ENCODE peak calls at places on chromosomes 7 and 10, in five cellular contexts. U, L, D, V and K are unnamed samples.

GRCh38 chr10:79102056-79102874 is 33.5 kb downstream of the ZMIZ1 start:
- DNase-seq in U (peak), L (no peak), D (peak), V (no peak), K (no peak)

GRCh38 chr10:30384791-30385201 is 35.7 kb upstream of the MTPAP start:
- DNase-seq in U (no peak), L (no peak), D (no peak), V (peak), K (no peak)

GRCh38 chr7:72334733-72335132 is 77.4 kb downstream of the CALN1 start:
- DNase-seq in U (no peak), L (no peak), D (no peak), V (no peak), K (no peak)

GRCh38 chr7:157830331-157830730 is 493.5 kb downstream of the DNAJB6 start:
- DNase-seq in U (no peak), L (no peak), D (no peak), V (no peak), K (no peak)

GRCh38 chr10:88386878-88387773 is 196.0 kb downstream of the RNLS start:
- DNase-seq in U (peak), L (no peak), D (no peak), V (no peak), K (no peak)

GRCh38 chr10:101110856-101111523 is 20.1 kb upstream of the TLX1 start:
- DNase-seq in U (no peak), L (no peak), D (no peak), V (no peak), K (no peak)

GRCh38 chr10:132711618-132712051 is 74.3 kb downstream of the NKX6-2 start:
- DNase-seq in U (no peak), L (no peak), D (no peak), V (no peak), K (no peak)

GRCh38 chr7:149720372-149721083 is 52.9 kb downstream of the ZNF467 start:
- DNase-seq in U (no peak), L (no peak), D (peak), V (no peak), K (no peak)

GRCh38 chr7:127890726-127891125 is 140.5 kb downstream of the LRRC4 start:
- DNase-seq in U (no peak), L (no peak), D (no peak), V (peak), K (no peak)

GRCh38 chr10:110648743-110649651 is 4.9 kb downstream of the RBM20 start:
- DNase-seq in U (no peak), L (no peak), D (no peak), V (no peak), K (no peak)

GRCh38 chr10:4141471-4141870 is 356.5 kb upstream of the KLF6 start:
- DNase-seq in U (no peak), L (no peak), D (no peak), V (no peak), K (no peak)

GRCh38 chr7:3995187-3995586 is 686.9 kb upstream of the FOXK1 start:
- DNase-seq in U (no peak), L (no peak), D (no peak), V (no peak), K (no peak)

GRCh38 chr7:38179719-38180333 is 1.8 kb downstream of the STARD3NL start:
- DNase-seq in U (no peak), L (no peak), D (peak), V (no peak), K (no peak)

GRCh38 chr7:47461161-47461560 is 120.8 kb downstream of the TNS3 start:
- DNase-seq in U (no peak), L (no peak), D (no peak), V (no peak), K (no peak)

GRCh38 chr7:135599471-135599870 is 41.8 kb downstream of the NUP205 start:
- DNase-seq in U (no peak), L (no peak), D (no peak), V (no peak), K (no peak)

GRCh38 chr10:35056686-35057085 is 33.5 kb downstream of the CUL2 start:
- DNase-seq in U (no peak), L (no peak), D (no peak), V (no peak), K (no peak)

GRCh38 chr10:59757966-59758365 is 4.7 kb upstream of the MRLN start:
- DNase-seq in U (no peak), L (no peak), D (no peak), V (peak), K (no peak)

GRCh38 chr10:120630266-120630665 is 173.2 kb downstream of the PLPP4 start:
- DNase-seq in U (no peak), L (no peak), D (no peak), V (no peak), K (no peak)

GRCh38 chr7:128108641-128109423 is 77.6 kb upstream of the LRRC4 start:
- DNase-seq in U (no peak), L (no peak), D (no peak), V (no peak), K (no peak)

GRCh38 chr10:97222346-97222961 is 36.7 kb upstream of the SLIT1 start:
- DNase-seq in U (no peak), L (no peak), D (no peak), V (no peak), K (no peak)

GRCh38 chr10:80259405-80259871 is 30.0 kb downstream of the MAT1A start:
- DNase-seq in U (no peak), L (no peak), D (no peak), V (no peak), K (no peak)

GRCh38 chr7:92200791-92201190 is 21.8 kb upstream of the LRRD1 start:
- DNase-seq in U (no peak), L (no peak), D (no peak), V (no peak), K (no peak)

GRCh38 chr10:63628526-63629362 is 107.5 kb downstream of the REEP3 start:
- DNase-seq in U (peak), L (no peak), D (peak), V (no peak), K (peak)

GRCh38 chr10:73183882-73184281 is 16.0 kb downstream of the FAM149B1 start:
- DNase-seq in U (no peak), L (no peak), D (no peak), V (no peak), K (no peak)

GRCh38 chr7:98826400-98826799 is 43.4 kb downstream of the TMEM130 start:
- DNase-seq in U (no peak), L (no peak), D (no peak), V (no peak), K (no peak)

GRCh38 chr10:63644398-63645142 is 123.4 kb downstream of the REEP3 start:
- DNase-seq in U (no peak), L (no peak), D (no peak), V (no peak), K (no peak)

DNA sequence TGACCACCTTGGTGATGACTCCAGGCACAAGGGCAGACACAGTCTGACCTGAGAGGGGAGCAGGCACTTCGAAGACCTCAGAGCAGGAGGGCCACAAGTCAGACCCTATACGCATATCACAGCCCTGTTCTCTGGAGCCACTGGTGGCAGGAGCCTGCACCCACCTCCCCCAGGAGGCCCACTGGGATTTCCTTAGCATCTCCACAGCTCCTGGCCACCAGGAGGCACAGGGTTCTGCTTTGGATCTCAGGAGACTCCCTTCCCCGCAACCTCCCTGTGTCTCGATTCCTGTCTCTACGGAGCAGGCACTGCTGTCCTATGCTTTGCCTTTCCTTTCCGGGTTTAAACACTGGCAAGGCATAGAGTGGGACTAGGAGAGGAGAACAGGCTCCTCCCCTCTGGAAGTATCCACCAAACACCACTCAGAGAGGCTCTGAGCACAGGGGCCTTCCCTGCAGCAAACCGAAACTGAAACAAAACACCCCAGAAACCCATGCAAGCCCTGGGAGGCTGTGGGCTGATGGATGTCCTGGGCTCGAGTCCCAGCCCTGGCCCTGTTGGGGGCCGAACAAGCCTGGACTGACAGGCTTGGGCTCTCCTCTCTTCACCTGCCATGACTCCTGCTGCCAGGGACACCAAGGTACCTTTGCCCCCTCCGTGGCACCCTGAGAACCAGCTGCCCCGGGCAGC is 166.3 kb downstream of the NEURL1 start:
- DNase-seq in U (peak), L (no peak), D (peak), V (peak), K (peak)
- TF ChIP-seq CTCF in U (no peak), L (peak), D (no peak), V (no peak), K (no peak)

DNA sequence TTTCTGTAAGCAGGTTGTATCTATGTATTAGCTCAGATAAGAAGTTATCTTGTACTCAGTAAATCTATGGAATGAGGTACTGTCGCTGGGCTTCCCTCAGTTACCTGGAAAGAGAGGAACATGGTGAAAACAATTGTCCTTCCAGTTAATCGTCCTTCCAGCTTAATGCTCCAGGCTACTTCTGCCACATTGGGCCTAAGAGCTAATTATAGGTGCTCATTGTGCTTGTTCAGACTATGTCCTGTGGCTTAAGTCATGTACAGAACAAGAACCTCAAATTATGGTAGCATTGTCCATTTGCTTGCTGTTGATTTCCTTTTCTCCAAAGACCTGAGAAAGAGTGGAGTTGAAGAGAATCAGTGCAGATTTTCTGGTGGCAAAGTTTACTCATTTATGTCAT is 86.1 kb upstream of the MBL2 start:
- DNase-seq in U (no peak), L (no peak), D (no peak), V (no peak), K (no peak)
- H3K4me3 ChIP-seq in U (no peak), L (no peak), D (no peak), V (no peak), K (no peak)

GRCh38 chr7:156158213-156158612 is 345.9 kb upstream of the SHH start:
- DNase-seq in U (no peak), L (no peak), D (no peak), V (no peak), K (no peak)

GRCh38 chr7:156155988-156156733 is 343.9 kb upstream of the SHH start:
- DNase-seq in U (no peak), L (no peak), D (no peak), V (no peak), K (no peak)

GRCh38 chr7:156158693-156159092 is 346.4 kb upstream of the SHH start:
- DNase-seq in U (no peak), L (no peak), D (no peak), V (no peak), K (no peak)

GRCh38 chr7:156157409-156158012 is 345.2 kb upstream of the SHH start:
- DNase-seq in U (no peak), L (no peak), D (no peak), V (no peak), K (no peak)

DNA sequence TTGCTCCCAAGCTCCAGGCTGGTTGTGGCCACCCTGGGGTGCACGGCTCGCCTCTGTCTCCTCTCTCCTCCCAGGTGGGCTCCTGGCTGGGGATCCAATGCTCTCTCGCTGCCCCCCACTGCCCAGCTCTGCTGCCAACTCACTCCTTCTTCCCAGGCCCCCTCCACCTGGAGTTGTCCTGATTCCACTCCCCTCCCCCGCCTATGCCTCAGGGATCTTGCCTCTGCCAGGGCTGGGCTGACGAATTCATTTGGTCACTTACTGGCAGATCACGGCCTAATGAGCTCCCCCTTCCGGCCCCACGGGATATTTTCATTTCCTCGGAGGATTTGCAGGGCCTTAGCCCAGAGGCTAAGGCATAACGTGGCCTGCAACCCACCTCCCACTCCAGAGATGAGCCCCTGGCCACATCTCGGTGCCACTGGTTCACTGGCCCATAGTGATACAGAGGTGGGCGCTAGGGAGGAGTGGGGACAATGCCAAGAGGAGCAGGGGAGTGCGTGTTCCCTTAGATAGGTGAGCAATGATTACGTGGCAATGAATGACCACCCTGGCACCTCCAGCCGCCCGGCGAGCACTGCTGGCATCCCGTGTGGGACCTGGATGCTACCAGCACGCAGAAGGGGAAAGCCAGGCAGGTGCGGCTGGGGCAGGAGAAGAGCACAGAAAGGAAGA is 344.6 kb upstream of the SHH start:
- DNase-seq in U (no peak), L (no peak), D (no peak), V (no peak), K (no peak)
- TF ChIP-seq CTCF in U (no peak), L (no peak), D (no peak), V (peak), K (no peak)

GRCh38 chr7:20219062-20219445 is 1.9 kb upstream of the MACC1 start:
- DNase-seq in U (no peak), L (no peak), D (no peak), V (no peak), K (no peak)
- H3K4me3 ChIP-seq in U (no peak), L (no peak), D (no peak), V (no peak), K (no peak)

GRCh38 chr7:137981668-137982067 is 20.2 kb downstream of the CREB3L2 start:
- DNase-seq in U (no peak), L (no peak), D (no peak), V (no peak), K (no peak)

GRCh38 chr7:137980308-137980707 is 21.6 kb downstream of the CREB3L2 start:
- DNase-seq in U (no peak), L (no peak), D (no peak), V (no peak), K (no peak)

GRCh38 chr7:137983308-137984008 is 18.4 kb downstream of the CREB3L2 start:
- DNase-seq in U (no peak), L (no peak), D (no peak), V (no peak), K (no peak)

GRCh38 chr7:137978464-137979237 is 23.2 kb downstream of the CREB3L2 start:
- DNase-seq in U (no peak), L (no peak), D (no peak), V (peak), K (peak)

DNA sequence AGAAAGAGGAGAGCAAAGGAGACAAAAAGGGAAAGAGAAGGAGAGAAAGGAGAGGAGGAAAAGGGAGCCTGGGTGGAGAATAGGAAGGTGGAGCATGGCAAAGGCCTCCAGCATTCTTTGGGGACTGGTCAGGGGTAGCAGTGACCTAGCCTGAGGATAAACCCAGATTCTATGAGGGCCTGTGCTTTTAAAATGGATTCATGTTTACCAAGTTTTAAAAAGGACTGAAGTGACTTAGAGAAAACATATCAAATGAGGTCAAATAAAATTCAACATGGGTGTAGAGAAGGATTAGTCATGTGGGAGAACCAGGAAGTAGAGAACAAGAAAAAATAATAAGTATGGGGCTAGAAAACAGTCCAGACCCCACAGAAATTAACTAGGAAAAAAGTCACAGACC is 20.7 kb downstream of the CREB3L2 start:
- DNase-seq in U (no peak), L (no peak), D (no peak), V (peak), K (no peak)
- TF ChIP-seq CTCF in U (no peak), L (no peak), D (no peak), V (no peak), K (no peak)